ENCODE peak calls at places on chromosomes 12 and 14, in five cellular contexts. H is gastrocnemius medialis, U is uterus, W is A549, N is WTC11. M is an unnamed sample.

GRCh38 chr12:109937371-109937770 is 37.3 kb downstream of the TCHP start:
- DNase-seq in H (no peak), U (no peak), W (no peak), N (no peak), M (no peak)

GRCh38 chr14:58954874-58955273 is 233.6 kb upstream of the DAAM1 start:
- DNase-seq in H (no peak), U (no peak), W (no peak), N (no peak), M (no peak)

GRCh38 chr12:56661979-56662638 is 16.3 kb upstream of the ATP5F1B start:
- DNase-seq in H (no peak), U (no peak), W (no peak), N (no peak), M (no peak)

GRCh38 chr14:71705460-71705859 is 226.8 kb upstream of the RGS6 start:
- DNase-seq in H (no peak), U (no peak), W (no peak), N (no peak), M (no peak)

GRCh38 chr14:71754422-71755095 is 177.7 kb upstream of the RGS6 start:
- DNase-seq in H (no peak), U (no peak), W (no peak), N (peak; percentile 36), M (no peak)

GRCh38 chr14:22537436-22538310 is 51.4 kb downstream of the DAD1 start:
- DNase-seq in H (no peak), U (no peak), W (no peak), N (no peak), M (no peak)

GRCh38 chr14:97878727-97879126 is 1081.5 kb downstream of the VRK1 start:
- DNase-seq in H (peak; percentile 7), U (peak; percentile 50), W (no peak), N (no peak), M (no peak)

GRCh38 chr12:51953011-51953568 is 1.6 kb downstream of the ACVR1B start:
- DNase-seq in H (no peak), U (no peak), W (no peak), N (no peak), M (no peak)

GRCh38 chr12:105920161-105920684 is 218.5 kb downstream of the NUAK1 start:
- DNase-seq in H (no peak), U (peak; percentile 62), W (no peak), N (no peak), M (no peak)

GRCh38 chr14:53190938-53191337 is 37.8 kb upstream of the DDHD1 start:
- DNase-seq in H (no peak), U (no peak), W (no peak), N (no peak), M (no peak)

DNA sequence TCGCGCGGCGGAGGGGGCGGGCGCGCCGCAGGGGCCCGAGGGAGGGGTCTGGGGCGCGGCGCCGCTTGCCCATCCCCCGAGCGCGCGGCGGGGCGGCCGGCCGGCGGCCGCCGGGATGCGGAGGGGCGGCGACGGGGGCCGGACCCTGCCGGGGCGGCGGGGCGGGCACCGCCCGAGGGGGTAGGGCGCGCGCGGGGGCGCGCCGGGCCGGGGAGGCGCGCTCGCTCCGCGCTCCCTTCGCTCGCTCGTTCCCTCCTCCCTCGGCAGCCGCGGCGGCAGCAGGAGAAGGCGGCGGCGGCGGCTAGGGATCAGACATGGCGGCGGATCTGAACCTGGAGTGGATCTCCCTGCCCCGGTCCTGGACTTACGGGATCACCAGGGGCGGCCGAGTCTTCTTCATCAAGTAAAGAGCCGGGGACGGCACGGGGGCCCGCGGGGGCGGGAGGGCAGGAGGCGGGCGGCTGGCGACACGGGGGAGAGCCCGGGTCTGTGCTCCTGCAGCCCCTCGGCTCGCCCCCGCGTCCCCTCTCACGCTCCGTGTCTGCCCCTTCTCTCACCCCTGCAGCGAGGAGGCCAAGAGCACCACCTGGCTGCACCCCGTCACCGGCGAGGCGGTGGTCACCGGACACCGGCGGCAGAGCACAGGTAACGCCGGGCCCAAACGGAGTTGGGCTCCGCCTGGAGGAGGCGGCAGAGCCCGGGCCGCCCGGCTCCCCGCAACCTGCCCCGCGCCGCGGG is at the start of gene PLEKHA5:
- DNase-seq in H (peak; percentile 13), U (peak; percentile 76), W (peak; percentile 48), N (peak; percentile 75), M (peak; percentile 76)
- TF ChIP-seq CTCF in H (no peak), U (peak; percentile 21), W (peak; percentile 31), N (no peak), M (no peak)

GRCh38 chr12:112684742-112685141 is 106.8 kb upstream of the RPH3A start:
- DNase-seq in H (no peak), U (no peak), W (no peak), N (no peak), M (no peak)
- TF ChIP-seq CTCF in H (no peak), U (no peak), W (no peak), N (no peak), M (no peak)

GRCh38 chr12:125687820-125688219 is 622.6 kb downstream of the AACS start:
- DNase-seq in H (no peak), U (no peak), W (no peak), N (no peak), M (no peak)

GRCh38 chr12:125685885-125686284 is 620.6 kb downstream of the AACS start:
- DNase-seq in H (no peak), U (peak; percentile 27), W (no peak), N (no peak), M (no peak)

GRCh38 chr12:125684968-125685790 is 619.9 kb downstream of the AACS start:
- DNase-seq in H (no peak), U (no peak), W (no peak), N (no peak), M (no peak)

GRCh38 chr12:125687403-125687802 is 622.2 kb downstream of the AACS start:
- DNase-seq in H (no peak), U (no peak), W (no peak), N (no peak), M (no peak)

GRCh38 chr12:125683748-125684381 is 618.6 kb downstream of the AACS start:
- DNase-seq in H (no peak), U (no peak), W (no peak), N (peak; percentile 98), M (peak; percentile 86)
- TF ChIP-seq CTCF in H (no peak), U (no peak), W (no peak), N (peak; percentile 94), M (peak; percentile 89)

GRCh38 chr12:69129014-69129413 is 110.4 kb upstream of the CPSF6 start:
- DNase-seq in H (no peak), U (no peak), W (no peak), N (no peak), M (no peak)

GRCh38 chr12:69129564-69129963 is 109.8 kb upstream of the CPSF6 start:
- DNase-seq in H (no peak), U (no peak), W (no peak), N (no peak), M (no peak)

GRCh38 chr12:69123909-69124638 is 115.3 kb upstream of the CPSF6 start:
- DNase-seq in H (no peak), U (no peak), W (no peak), N (no peak), M (no peak)

GRCh38 chr12:69131073-69131472 is 108.3 kb upstream of the CPSF6 start:
- DNase-seq in H (no peak), U (no peak), W (no peak), N (no peak), M (no peak)

GRCh38 chr12:69130064-69130463 is 109.3 kb upstream of the CPSF6 start:
- DNase-seq in H (no peak), U (no peak), W (no peak), N (no peak), M (no peak)
- TF ChIP-seq CTCF in H (no peak), U (no peak), W (no peak), N (no peak), M (no peak)

DNA sequence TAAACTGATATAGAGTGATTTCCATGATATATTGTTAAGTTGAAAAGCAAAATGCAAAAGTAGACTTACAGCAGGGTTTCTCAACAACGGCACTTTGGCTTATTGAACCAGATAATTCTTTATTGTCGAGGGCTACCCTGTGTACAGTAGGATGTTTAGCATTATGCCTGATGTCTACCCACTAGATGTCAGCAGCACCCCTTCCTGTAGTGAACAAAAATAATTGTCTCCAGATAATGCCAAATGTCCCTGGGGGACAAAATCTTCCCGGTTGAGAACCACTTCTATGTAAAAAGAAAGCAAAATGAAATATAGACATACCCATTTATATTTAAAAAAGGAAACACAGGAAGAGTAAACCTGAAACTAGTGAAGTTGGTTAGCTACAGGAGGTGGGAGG is 32.4 kb downstream of the ABCD2 start:
- DNase-seq in H (no peak), U (no peak), W (no peak), N (no peak), M (no peak)
- TF ChIP-seq CTCF in H (no peak), U (no peak), W (peak; percentile 51), N (no peak), M (no peak)

GRCh38 chr12:119115296-119115905 is 63.3 kb upstream of the HSPB8 start:
- DNase-seq in H (no peak), U (peak; percentile 15), W (peak; percentile 41), N (peak; percentile 69), M (peak; percentile 60)
- TF ChIP-seq CTCF in H (peak; percentile 82), U (peak; percentile 97), W (peak; percentile 85), N (peak; percentile 80), M (peak; percentile 94)

GRCh38 chr12:100127766-100128508 is 14.7 kb downstream of the BLTP3B start:
- DNase-seq in H (no peak), U (no peak), W (no peak), N (no peak), M (no peak)
- TF ChIP-seq CTCF in H (no peak), U (no peak), W (no peak), N (no peak), M (no peak)

GRCh38 chr12:59075968-59076367 is 155.7 kb upstream of the LRIG3 start:
- DNase-seq in H (no peak), U (no peak), W (no peak), N (no peak), M (no peak)
- TF ChIP-seq CTCF in H (no peak), U (no peak), W (no peak), N (no peak), M (no peak)

DNA sequence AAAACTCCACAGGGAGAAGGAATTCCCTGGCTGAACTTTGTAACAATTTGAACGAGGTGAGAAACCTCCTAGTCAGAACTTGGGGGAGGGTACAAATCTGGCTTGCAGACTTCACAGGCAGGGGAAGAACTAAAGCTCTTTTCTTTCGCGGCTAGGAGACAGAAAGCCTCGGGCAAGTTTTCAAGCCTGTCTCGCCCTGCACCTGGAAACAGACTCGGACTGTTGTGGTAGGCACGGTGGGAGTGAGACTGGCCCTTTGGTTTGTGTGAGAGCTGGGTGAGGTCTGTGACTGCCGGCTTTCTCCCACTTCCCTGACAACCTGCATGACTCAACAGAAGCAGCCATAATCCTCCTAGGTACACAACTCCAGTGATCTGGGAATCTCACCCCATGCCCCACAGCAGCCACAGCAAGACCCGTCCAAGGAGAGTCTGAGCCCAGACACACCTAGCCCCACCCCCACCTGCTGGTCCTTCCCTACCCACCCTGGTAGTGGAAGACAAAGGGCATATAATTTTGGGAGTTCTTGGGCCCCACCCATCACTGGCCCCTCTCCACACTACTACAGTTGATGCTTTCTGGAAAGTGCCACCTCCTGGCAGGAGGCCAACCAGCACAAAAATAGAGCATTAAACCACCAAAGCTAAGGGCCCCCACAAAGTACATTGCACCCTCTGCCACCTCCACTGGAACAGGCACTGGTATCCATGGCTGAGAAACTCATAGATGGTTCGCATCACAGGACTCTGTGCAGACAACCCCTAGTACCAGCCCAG is 102.7 kb upstream of the ST8SIA1 start:
- DNase-seq in H (no peak), U (no peak), W (no peak), N (no peak), M (no peak)
- TF ChIP-seq CTCF in H (no peak), U (no peak), W (no peak), N (no peak), M (no peak)

M was measured in endothelial cell.